ENCODE peak calls at places on chromosomes 3 and 15, in seven cellular contexts. M is heart right ventricle, G is suprapubic skin, S is tibial artery, X is right atrium auricular region, C is stomach, V is upper lobe of right lung. R is an unnamed sample.

GRCh38 chr3:62169871-62170660 is 203.3 kb downstream of the FEZF2 start:
- DNase-seq in S (no peak), V (no peak), C (no peak), G (no peak), X (no peak), M (no peak), R (no peak)

GRCh38 chr15:75648156-75649000 is 666 bp downstream of the SNX33 start:
- DNase-seq in G (peak; percentile 79), V (peak; percentile 81), S (peak; percentile 55), M (peak; percentile 53), X (no peak), C (peak; percentile 48), R (peak; percentile 50)

GRCh38 chr3:55724851-55725250 is 237.7 kb upstream of the WNT5A start:
- DNase-seq in G (no peak), M (no peak), X (no peak), V (no peak), S (no peak), C (no peak), R (no peak)

GRCh38 chr3:82085811-82086475 is 324.5 kb upstream of the GBE1 start:
- DNase-seq in C (no peak), S (no peak), M (no peak), V (no peak), G (no peak), X (no peak), R (no peak)

GRCh38 chr3:163266731-163267130 is 1770.1 kb downstream of the OTOL1 start:
- DNase-seq in V (no peak), G (no peak), X (no peak), M (no peak), S (no peak), C (no peak), R (no peak)

GRCh38 chr3:98259707-98260106 is 4.3 kb upstream of the OR5H6 start:
- DNase-seq in C (no peak), G (no peak), M (no peak), X (no peak), V (no peak), S (no peak), R (no peak)

GRCh38 chr3:186931487-186932280 is 1.4 kb downstream of the ST6GAL1 start:
- DNase-seq in S (peak; percentile 41), M (peak; percentile 51), V (peak; percentile 82), C (peak; percentile 72), X (no peak), G (peak; percentile 67), R (peak; percentile 61)

GRCh38 chr3:122944671-122945151 is 82.9 kb downstream of the SEMA5B start:
- DNase-seq in S (no peak), C (no peak), X (no peak), M (no peak), G (no peak), V (no peak), R (no peak)

GRCh38 chr3:46700772-46701171 is 420 bp upstream of the TMIE start:
- DNase-seq in X (no peak), S (no peak), G (no peak), M (peak; percentile 54), V (peak; percentile 65), C (no peak), R (peak; percentile 51)

GRCh38 chr15:101396484-101397261 is 92.8 kb downstream of the PCSK6 start:
- DNase-seq in C (peak; percentile 5), G (peak; percentile 37), S (no peak), X (no peak), V (peak; percentile 40), M (no peak), R (no peak)

GRCh38 chr15:91867581-91868026 is 14.1 kb downstream of the SLCO3A1 start:
- DNase-seq in V (peak; percentile 92), S (peak; percentile 69), M (peak; percentile 72), C (peak; percentile 81), G (peak; percentile 86), X (peak; percentile 88), R (peak; percentile 73)

GRCh38 chr3:194185225-194185624 is 49.3 kb downstream of the HES1 start:
- DNase-seq in S (no peak), C (no peak), G (no peak), V (no peak), X (no peak), M (no peak), R (no peak)

GRCh38 chr3:124669470-124669869 is 60.8 kb upstream of the UMPS start:
- DNase-seq in C (no peak), S (no peak), V (no peak), M (no peak), G (no peak), X (no peak), R (no peak)

GRCh38 chr3:157512534-157512933 is 9.3 kb upstream of the VEPH1 start:
- DNase-seq in V (no peak), S (no peak), X (no peak), G (no peak), C (no peak), M (no peak), R (no peak)

GRCh38 chr15:38479286-38479685 is 25.4 kb downstream of the FAM98B start:
- DNase-seq in V (no peak), G (no peak), X (no peak), C (no peak), M (no peak), S (no peak), R (no peak)

GRCh38 chr3:2516762-2517441 is 418.2 kb downstream of the CNTN4 start:
- DNase-seq in M (no peak), G (no peak), X (no peak), V (no peak), C (no peak), S (no peak), R (no peak)

GRCh38 chr15:98681061-98681460 is 32.7 kb downstream of the IGF1R start:
- DNase-seq in S (no peak), X (no peak), V (no peak), C (no peak), M (no peak), G (no peak), R (no peak)

GRCh38 chr3:107222927-107223326 is 154.3 kb upstream of the CCDC54 start:
- DNase-seq in M (no peak), V (no peak), C (no peak), X (no peak), S (no peak), G (no peak), R (no peak)

GRCh38 chr3:142904639-142905441 is 16.0 kb upstream of the PCOLCE2 start:
- DNase-seq in M (no peak), V (no peak), S (peak; percentile 54), X (peak; percentile 72), G (no peak), C (peak; percentile 31), R (no peak)
- H3K27ac ChIP-seq in M (no peak overlapping the region), V (no peak overlapping the region), S (no peak overlapping the region), X (peak overlapping the region; percentile 33), G (no peak overlapping the region), C (no peak overlapping the region), R (no peak overlapping the region)

GRCh38 chr3:169238562-169238961 is 424.9 kb downstream of the MECOM start:
- DNase-seq in V (no peak), S (no peak), M (no peak), C (no peak), G (no peak), X (no peak), R (no peak)
- H3K27me3 ChIP-seq in V (no peaks in the 10 kb centered on the region), S (no peaks in the 10 kb centered on the region), M (no peaks in the 10 kb centered on the region), C (no peaks in the 10 kb centered on the region), G (peaks cover 4% of the 10 kb centered on the region), X (no peaks in the 10 kb centered on the region), R (peaks cover 9% of the 10 kb centered on the region)

GRCh38 chr15:90074023-90074422 is 28.2 kb downstream of the IDH2 start:
- DNase-seq in X (no peak), V (peak; percentile 63), G (no peak), M (no peak), C (peak; percentile 53), S (no peak), R (no peak)

GRCh38 chr15:90075420-90076289 is 26.6 kb downstream of the IDH2 start:
- DNase-seq in V (no peak), X (no peak), G (no peak), C (peak; percentile 71), M (no peak), S (no peak), R (no peak)

GRCh38 chr15:90078965-90079364 is 23.3 kb downstream of the IDH2 start:
- DNase-seq in X (no peak), V (no peak), G (no peak), M (no peak), S (no peak), C (no peak), R (no peak)

GRCh38 chr15:90074916-90075315 is 27.4 kb downstream of the IDH2 start:
- DNase-seq in M (no peak), C (no peak), V (no peak), S (no peak), G (no peak), X (no peak), R (no peak)

GRCh38 chr15:90076716-90077115 is 25.6 kb downstream of the IDH2 start:
- DNase-seq in C (no peak), S (no peak), V (no peak), G (no peak), X (no peak), M (no peak), R (no peak)
- H3K4me1 ChIP-seq in C (peaks cover 34% of the 10 kb centered on the region), S (no peaks in the 10 kb centered on the region), V (peaks cover under 1% of the 10 kb centered on the region), G (peaks cover 14% of the 10 kb centered on the region), X (no peaks in the 10 kb centered on the region), M (peaks cover 9% of the 10 kb centered on the region), R (peaks cover 16% of the 10 kb centered on the region)

GRCh38 chr3:112002458-112002971 is 3.8 kb downstream of the TAGLN3 start:
- DNase-seq in V (no peak), C (no peak), S (no peak), M (no peak), X (no peak), G (no peak), R (no peak)

GRCh38 chr3:111999924-112000835 is 1.5 kb downstream of the TAGLN3 start:
- DNase-seq in S (no peak), C (no peak), V (no peak), G (no peak), M (no peak), X (no peak), R (no peak)

GRCh38 chr3:112000971-112001370 is 2.2 kb downstream of the TAGLN3 start:
- DNase-seq in G (no peak), S (no peak), C (no peak), M (no peak), V (no peak), X (no peak), R (no peak)

GRCh38 chr3:112001516-112001915 is 2.8 kb downstream of the TAGLN3 start:
- DNase-seq in V (no peak), X (no peak), S (no peak), C (no peak), M (no peak), G (no peak), R (no peak)

DNA sequence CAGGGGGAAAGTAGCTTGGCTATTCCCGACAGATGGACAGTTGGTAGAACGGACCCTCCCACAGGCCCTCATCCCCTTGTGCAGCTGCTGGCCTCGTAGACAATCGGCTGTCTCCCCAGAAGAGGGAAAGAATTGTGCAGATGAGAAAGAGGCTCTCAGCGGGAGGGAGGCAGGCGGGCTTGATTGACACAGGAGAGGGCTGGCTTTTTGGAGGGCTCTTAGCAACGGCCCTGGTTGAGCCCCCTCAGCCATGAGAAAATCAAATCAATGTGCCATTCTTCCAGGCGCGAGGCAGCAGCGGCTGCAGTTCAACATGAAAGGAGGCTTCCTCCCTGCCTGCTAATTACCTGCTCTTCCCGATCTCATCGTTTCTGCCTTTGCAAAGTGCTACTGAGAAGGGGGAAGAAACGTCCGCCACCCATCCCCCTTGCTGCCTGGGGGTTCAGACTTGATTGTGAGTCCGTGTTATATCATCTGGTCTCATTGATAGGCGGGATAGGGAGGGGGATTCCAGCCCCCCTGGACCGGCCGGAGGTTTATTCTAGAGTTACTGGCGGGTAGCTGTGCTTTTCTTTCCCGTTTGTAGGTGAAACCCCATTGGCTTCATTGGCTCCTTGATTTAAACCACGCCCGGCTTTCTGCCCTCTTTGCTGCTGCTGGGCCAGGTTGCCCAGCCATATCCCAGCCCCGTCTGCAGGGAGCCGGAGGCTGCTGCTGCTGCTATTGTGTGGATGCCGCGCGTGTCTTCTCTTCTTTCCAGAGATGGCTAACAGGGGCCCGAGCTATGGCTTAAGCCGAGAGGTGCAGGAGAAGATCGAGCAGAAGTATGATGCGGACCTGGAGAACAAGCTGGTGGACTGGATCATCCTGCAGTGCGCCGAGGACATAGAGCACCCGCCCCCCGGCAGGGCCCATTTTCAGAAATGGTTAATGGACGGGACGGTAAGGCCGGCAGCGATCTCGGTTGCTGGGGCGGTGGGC is at the start of gene TAGLN3:
- DNase-seq in G (no peak), C (peak; percentile 54), S (no peak), M (peak; percentile 12), X (no peak), V (no peak), R (no peak)
- H3K27ac ChIP-seq in G (no peak within 1 kb of the TSS), C (no peak within 1 kb of the TSS), S (no peak within 1 kb of the TSS), M (no peak within 1 kb of the TSS), X (no peak within 1 kb of the TSS), V (no peak within 1 kb of the TSS), R (no peak within 1 kb of the TSS)